ENCODE peak calls at places on chromosomes 16 and 17, in ten cellular contexts. One of them, this sample, is unnamed.

GRCh38 chr16:72072514-72073342 is 9.7 kb downstream of the HPR start:
- DNase-seq in progenitor cell of endocrine pancreas: no peak
- DNase-seq in cardiac muscle cell: peak; percentile 3
- DNase-seq in fibroblast of villous mesenchyme: peak; percentile 54
- DNase-seq in lower lobe of right lung: no peak
- DNase-seq in neural crest cell: no peak
- DNase-seq in RWPE1: no peak
- DNase-seq in stomach: no peak
- DNase-seq in GM06990: no peak
- DNase-seq in dorsolateral prefrontal cortex: no peak
- DNase-seq in this sample: no peak

GRCh38 chr17:73215414-73215813 is 22.6 kb downstream of the COG1 start:
- DNase-seq in progenitor cell of endocrine pancreas: no peak
- DNase-seq in cardiac muscle cell: no peak
- DNase-seq in fibroblast of villous mesenchyme: no peak
- DNase-seq in lower lobe of right lung: no peak
- DNase-seq in neural crest cell: no peak
- DNase-seq in RWPE1: no peak
- DNase-seq in stomach: no peak
- DNase-seq in GM06990: no peak
- DNase-seq in dorsolateral prefrontal cortex: no peak
- DNase-seq in this sample: no peak

GRCh38 chr16:81401035-81401950 is 43.3 kb upstream of the CMIP start:
- DNase-seq in progenitor cell of endocrine pancreas: no peak
- DNase-seq in cardiac muscle cell: no peak
- DNase-seq in fibroblast of villous mesenchyme: peak; percentile 47
- DNase-seq in lower lobe of right lung: no peak
- DNase-seq in neural crest cell: no peak
- DNase-seq in RWPE1: peak; percentile 92
- DNase-seq in stomach: no peak
- DNase-seq in GM06990: no peak
- DNase-seq in dorsolateral prefrontal cortex: no peak
- DNase-seq in this sample: no peak

GRCh38 chr17:16872836-16873653 is 98.9 kb downstream of the TNFRSF13B start:
- DNase-seq in progenitor cell of endocrine pancreas: peak; percentile 27
- DNase-seq in cardiac muscle cell: peak; percentile 33
- DNase-seq in fibroblast of villous mesenchyme: peak; percentile 13
- DNase-seq in lower lobe of right lung: no peak
- DNase-seq in neural crest cell: peak; percentile 50
- DNase-seq in RWPE1: peak; percentile 56
- DNase-seq in stomach: peak; percentile 45
- DNase-seq in GM06990: no peak
- DNase-seq in dorsolateral prefrontal cortex: no peak
- DNase-seq in this sample: peak; percentile 64

GRCh38 chr17:79559111-79559887 is 51.6 kb downstream of the RBFOX3 start:
- DNase-seq in progenitor cell of endocrine pancreas: no peak
- DNase-seq in cardiac muscle cell: no peak
- DNase-seq in fibroblast of villous mesenchyme: no peak
- DNase-seq in lower lobe of right lung: peak; percentile 6
- DNase-seq in neural crest cell: no peak
- DNase-seq in RWPE1: no peak
- DNase-seq in stomach: no peak
- DNase-seq in GM06990: no peak
- DNase-seq in dorsolateral prefrontal cortex: no peak
- DNase-seq in this sample: no peak

GRCh38 chr16:68313116-68313515 is 2.3 kb downstream of the PRMT7 start:
- DNase-seq in progenitor cell of endocrine pancreas: no peak
- DNase-seq in cardiac muscle cell: no peak
- DNase-seq in fibroblast of villous mesenchyme: no peak
- DNase-seq in lower lobe of right lung: no peak
- DNase-seq in neural crest cell: no peak
- DNase-seq in RWPE1: no peak
- DNase-seq in stomach: no peak
- DNase-seq in GM06990: no peak
- DNase-seq in dorsolateral prefrontal cortex: no peak
- DNase-seq in this sample: no peak

GRCh38 chr16:84501077-84501735 is 3.3 kb downstream of the MEAK7 start:
- DNase-seq in progenitor cell of endocrine pancreas: no peak
- DNase-seq in cardiac muscle cell: no peak
- DNase-seq in fibroblast of villous mesenchyme: no peak
- DNase-seq in lower lobe of right lung: no peak
- DNase-seq in neural crest cell: no peak
- DNase-seq in RWPE1: peak; percentile 93
- DNase-seq in stomach: no peak
- DNase-seq in GM06990: no peak
- DNase-seq in dorsolateral prefrontal cortex: peak; percentile 22
- DNase-seq in this sample: no peak

GRCh38 chr16:86566601-86566965 is at the start of gene FOXC2:
- DNase-seq in progenitor cell of endocrine pancreas: peak; percentile 60
- DNase-seq in cardiac muscle cell: peak; percentile 95
- DNase-seq in fibroblast of villous mesenchyme: peak; percentile 93
- DNase-seq in lower lobe of right lung: peak; percentile 70
- DNase-seq in neural crest cell: peak; percentile 80
- DNase-seq in RWPE1: peak; percentile 89
- DNase-seq in stomach: peak; percentile 54
- DNase-seq in GM06990: no peak
- DNase-seq in dorsolateral prefrontal cortex: no peak
- DNase-seq in this sample: peak; percentile 61

GRCh38 chr17:6365187-6365943 is 69.6 kb downstream of the AIPL1 start:
- DNase-seq in progenitor cell of endocrine pancreas: no peak
- DNase-seq in cardiac muscle cell: no peak
- DNase-seq in fibroblast of villous mesenchyme: peak; percentile 87
- DNase-seq in lower lobe of right lung: no peak
- DNase-seq in neural crest cell: no peak
- DNase-seq in RWPE1: peak; percentile 64
- DNase-seq in stomach: no peak
- DNase-seq in GM06990: no peak
- DNase-seq in dorsolateral prefrontal cortex: no peak
- DNase-seq in this sample: no peak

GRCh38 chr17:37726891-37727780 is 17.7 kb downstream of the HNF1B start:
- DNase-seq in progenitor cell of endocrine pancreas: no peak
- DNase-seq in cardiac muscle cell: no peak
- DNase-seq in fibroblast of villous mesenchyme: no peak
- DNase-seq in lower lobe of right lung: no peak
- DNase-seq in neural crest cell: no peak
- DNase-seq in RWPE1: no peak
- DNase-seq in stomach: peak; percentile 80
- DNase-seq in GM06990: no peak
- DNase-seq in dorsolateral prefrontal cortex: no peak
- DNase-seq in this sample: no peak
- TF ChIP-seq CTCF in progenitor cell of endocrine pancreas: no peak
- TF ChIP-seq CTCF in cardiac muscle cell: no peak
- TF ChIP-seq CTCF in fibroblast of villous mesenchyme: no peak
- TF ChIP-seq CTCF in lower lobe of right lung: no peak
- TF ChIP-seq CTCF in neural crest cell: no peak
- TF ChIP-seq CTCF in RWPE1: no peak
- TF ChIP-seq CTCF in stomach: no peak
- TF ChIP-seq CTCF in GM06990: no peak
- TF ChIP-seq CTCF in dorsolateral prefrontal cortex: no peak
- TF ChIP-seq CTCF in this sample: no peak

DNA sequence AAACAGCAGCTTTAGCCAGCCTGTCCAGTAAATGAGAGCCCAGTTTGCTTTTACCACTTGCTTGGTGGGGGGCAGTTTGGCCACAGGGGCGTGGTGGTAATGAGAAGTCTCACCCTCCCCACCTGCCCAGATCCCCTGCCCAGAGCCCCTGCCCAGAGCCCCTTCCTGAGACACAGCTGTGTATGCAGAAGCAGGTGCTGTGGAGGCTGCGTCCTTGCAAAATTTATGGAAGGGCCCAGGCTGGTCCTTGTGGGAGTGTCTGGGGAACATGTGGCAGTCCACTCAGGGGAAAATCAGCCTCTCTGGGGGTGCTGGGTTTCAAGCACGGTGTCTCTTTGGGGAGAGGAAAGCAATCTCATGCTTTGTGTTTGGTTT is 27.6 kb upstream of the LGALS9 start:
- DNase-seq in progenitor cell of endocrine pancreas: no peak
- DNase-seq in cardiac muscle cell: no peak
- DNase-seq in fibroblast of villous mesenchyme: no peak
- DNase-seq in lower lobe of right lung: no peak
- DNase-seq in neural crest cell: no peak
- DNase-seq in RWPE1: no peak
- DNase-seq in stomach: no peak
- DNase-seq in GM06990: no peak
- DNase-seq in dorsolateral prefrontal cortex: no peak
- DNase-seq in this sample: no peak
- TF ChIP-seq CTCF in progenitor cell of endocrine pancreas: no peak
- TF ChIP-seq CTCF in cardiac muscle cell: no peak
- TF ChIP-seq CTCF in fibroblast of villous mesenchyme: no peak
- TF ChIP-seq CTCF in lower lobe of right lung: no peak
- TF ChIP-seq CTCF in neural crest cell: no peak
- TF ChIP-seq CTCF in RWPE1: peak; percentile 62
- TF ChIP-seq CTCF in stomach: no peak
- TF ChIP-seq CTCF in GM06990: no peak
- TF ChIP-seq CTCF in dorsolateral prefrontal cortex: no peak
- TF ChIP-seq CTCF in this sample: peak; percentile 51

GRCh38 chr16:22652463-22652845 is 141.8 kb downstream of the NPIPB5 start:
- DNase-seq in progenitor cell of endocrine pancreas: no peak
- DNase-seq in cardiac muscle cell: no peak
- DNase-seq in fibroblast of villous mesenchyme: no peak
- DNase-seq in lower lobe of right lung: no peak
- DNase-seq in neural crest cell: no peak
- DNase-seq in RWPE1: no peak
- DNase-seq in stomach: no peak
- DNase-seq in GM06990: no peak
- DNase-seq in dorsolateral prefrontal cortex: no peak
- DNase-seq in this sample: no peak

GRCh38 chr16:22646948-22647556 is 136.4 kb downstream of the NPIPB5 start:
- DNase-seq in progenitor cell of endocrine pancreas: no peak
- DNase-seq in cardiac muscle cell: no peak
- DNase-seq in fibroblast of villous mesenchyme: no peak
- DNase-seq in lower lobe of right lung: no peak
- DNase-seq in neural crest cell: no peak
- DNase-seq in RWPE1: no peak
- DNase-seq in stomach: no peak
- DNase-seq in GM06990: no peak
- DNase-seq in dorsolateral prefrontal cortex: no peak
- DNase-seq in this sample: no peak

GRCh38 chr16:22645868-22646267 is 135.2 kb downstream of the NPIPB5 start:
- DNase-seq in progenitor cell of endocrine pancreas: no peak
- DNase-seq in cardiac muscle cell: no peak
- DNase-seq in fibroblast of villous mesenchyme: no peak
- DNase-seq in lower lobe of right lung: no peak
- DNase-seq in neural crest cell: no peak
- DNase-seq in RWPE1: no peak
- DNase-seq in stomach: no peak
- DNase-seq in GM06990: no peak
- DNase-seq in dorsolateral prefrontal cortex: no peak
- DNase-seq in this sample: no peak

GRCh38 chr16:22648141-22648540 is 137.4 kb downstream of the NPIPB5 start:
- DNase-seq in progenitor cell of endocrine pancreas: no peak
- DNase-seq in cardiac muscle cell: no peak
- DNase-seq in fibroblast of villous mesenchyme: no peak
- DNase-seq in lower lobe of right lung: no peak
- DNase-seq in neural crest cell: no peak
- DNase-seq in RWPE1: no peak
- DNase-seq in stomach: no peak
- DNase-seq in GM06990: no peak
- DNase-seq in dorsolateral prefrontal cortex: no peak
- DNase-seq in this sample: no peak

GRCh38 chr16:22648941-22649340 is 138.2 kb downstream of the NPIPB5 start:
- DNase-seq in progenitor cell of endocrine pancreas: no peak
- DNase-seq in cardiac muscle cell: no peak
- DNase-seq in fibroblast of villous mesenchyme: no peak
- DNase-seq in lower lobe of right lung: no peak
- DNase-seq in neural crest cell: no peak
- DNase-seq in RWPE1: no peak
- DNase-seq in stomach: no peak
- DNase-seq in GM06990: no peak
- DNase-seq in dorsolateral prefrontal cortex: no peak
- DNase-seq in this sample: no peak
- TF ChIP-seq CTCF in progenitor cell of endocrine pancreas: no peak
- TF ChIP-seq CTCF in cardiac muscle cell: no peak
- TF ChIP-seq CTCF in fibroblast of villous mesenchyme: no peak
- TF ChIP-seq CTCF in lower lobe of right lung: no peak
- TF ChIP-seq CTCF in neural crest cell: no peak
- TF ChIP-seq CTCF in RWPE1: no peak
- TF ChIP-seq CTCF in stomach: no peak
- TF ChIP-seq CTCF in GM06990: no peak
- TF ChIP-seq CTCF in dorsolateral prefrontal cortex: no peak
- TF ChIP-seq CTCF in this sample: no peak

GRCh38 chr17:67378444-67379250 is 1.6 kb downstream of the PITPNC1 start:
- DNase-seq in progenitor cell of endocrine pancreas: peak; percentile 77
- DNase-seq in cardiac muscle cell: peak; percentile 90
- DNase-seq in fibroblast of villous mesenchyme: peak; percentile 76
- DNase-seq in lower lobe of right lung: peak; percentile 81
- DNase-seq in neural crest cell: peak; percentile 82
- DNase-seq in RWPE1: peak; percentile 79
- DNase-seq in stomach: peak; percentile 80
- DNase-seq in GM06990: peak; percentile 81
- DNase-seq in dorsolateral prefrontal cortex: peak; percentile 48
- DNase-seq in this sample: peak; percentile 89

GRCh38 chr17:67376509-67376891 is 581 bp upstream of the PITPNC1 start:
- DNase-seq in progenitor cell of endocrine pancreas: no peak
- DNase-seq in cardiac muscle cell: peak; percentile 31
- DNase-seq in fibroblast of villous mesenchyme: peak; percentile 49
- DNase-seq in lower lobe of right lung: no peak
- DNase-seq in neural crest cell: no peak
- DNase-seq in RWPE1: no peak
- DNase-seq in stomach: peak; percentile 43
- DNase-seq in GM06990: no peak
- DNase-seq in dorsolateral prefrontal cortex: no peak
- DNase-seq in this sample: peak; percentile 48

GRCh38 chr17:67379251-67379630 is 2.2 kb downstream of the PITPNC1 start:
- DNase-seq in progenitor cell of endocrine pancreas: no peak
- DNase-seq in cardiac muscle cell: no peak
- DNase-seq in fibroblast of villous mesenchyme: no peak
- DNase-seq in lower lobe of right lung: no peak
- DNase-seq in neural crest cell: no peak
- DNase-seq in RWPE1: no peak
- DNase-seq in stomach: no peak
- DNase-seq in GM06990: no peak
- DNase-seq in dorsolateral prefrontal cortex: no peak
- DNase-seq in this sample: no peak

GRCh38 chr17:67376892-67377726 is at the start of gene PITPNC1:
- DNase-seq in progenitor cell of endocrine pancreas: peak; percentile 78
- DNase-seq in cardiac muscle cell: peak; percentile 86
- DNase-seq in fibroblast of villous mesenchyme: peak; percentile 89
- DNase-seq in lower lobe of right lung: peak; percentile 91
- DNase-seq in neural crest cell: peak; percentile 81
- DNase-seq in RWPE1: peak; percentile 84
- DNase-seq in stomach: peak; percentile 88
- DNase-seq in GM06990: peak; percentile 91
- DNase-seq in dorsolateral prefrontal cortex: peak; percentile 76
- DNase-seq in this sample: peak; percentile 92

DNA sequence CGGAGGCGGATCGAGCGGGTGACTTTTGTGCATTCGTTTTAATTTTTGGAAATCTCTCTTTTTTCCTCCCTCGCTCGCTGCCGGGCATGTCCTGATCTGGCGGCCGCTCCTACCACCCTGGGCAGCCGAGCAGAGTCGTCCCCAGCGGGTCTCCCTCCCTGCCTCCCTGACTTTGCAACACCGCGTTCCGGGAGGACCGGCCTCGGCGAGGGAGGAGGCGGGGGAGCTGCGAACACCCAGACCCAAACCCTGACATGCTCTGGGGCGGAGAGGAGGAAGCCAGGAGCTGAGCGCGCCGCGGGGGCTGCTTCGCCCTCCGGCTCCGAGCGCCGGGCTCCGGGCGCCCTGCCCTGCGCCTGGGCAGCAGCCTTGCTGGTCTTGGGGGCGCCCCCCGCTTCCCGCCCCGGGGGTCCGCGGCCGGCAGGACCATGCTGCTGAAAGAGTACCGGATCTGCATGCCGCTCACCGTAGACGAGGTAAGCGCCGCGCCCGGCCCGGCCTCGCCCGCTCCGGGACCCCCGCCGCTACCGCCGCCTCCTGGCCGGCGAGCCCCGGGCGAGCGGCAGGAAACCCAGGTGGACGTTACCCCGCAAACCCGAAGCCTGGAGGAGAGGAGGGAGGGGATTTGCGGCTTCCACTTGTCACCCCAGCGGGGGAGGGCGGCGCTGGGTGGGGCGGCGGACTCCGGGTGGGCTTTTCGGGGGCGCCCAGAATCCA is 804 bp downstream of the PITPNC1 start:
- DNase-seq in progenitor cell of endocrine pancreas: peak; percentile 52
- DNase-seq in cardiac muscle cell: peak; percentile 68
- DNase-seq in fibroblast of villous mesenchyme: peak; percentile 42
- DNase-seq in lower lobe of right lung: peak; percentile 75
- DNase-seq in neural crest cell: peak; percentile 47
- DNase-seq in RWPE1: peak; percentile 48
- DNase-seq in stomach: peak; percentile 54
- DNase-seq in GM06990: peak; percentile 71
- DNase-seq in dorsolateral prefrontal cortex: peak; percentile 48
- DNase-seq in this sample: peak; percentile 65
- TF ChIP-seq CTCF in progenitor cell of endocrine pancreas: peak; percentile 56
- TF ChIP-seq CTCF in cardiac muscle cell: peak; percentile 23
- TF ChIP-seq CTCF in fibroblast of villous mesenchyme: peak; percentile 27
- TF ChIP-seq CTCF in lower lobe of right lung: peak; percentile 25
- TF ChIP-seq CTCF in neural crest cell: peak; percentile 36
- TF ChIP-seq CTCF in RWPE1: no peak
- TF ChIP-seq CTCF in stomach: no peak
- TF ChIP-seq CTCF in GM06990: no peak
- TF ChIP-seq CTCF in dorsolateral prefrontal cortex: no peak
- TF ChIP-seq CTCF in this sample: no peak

This sample was measured in activated CD8-positive, alpha-beta T cell treated with anti-CD3 and anti-CD28 coated beads for 36 hours.